ENCODE peak calls at places on chromosome 16, in six cellular contexts. V is IMR-90, P is A549, Z is H1, Q is SK-N-SH, J is HepG2. O is an unnamed sample.

GRCh38 chr16:89827383-89828198 is 684 bp upstream of the SPIRE2 start:
- DNase-seq in V (peak), P (peak), Z (no peak), Q (peak), J (peak), O (no peak)

GRCh38 chr16:47599512-47599911 is 138.4 kb downstream of the PHKB start:
- DNase-seq in V (no peak), P (no peak), Z (no peak), Q (no peak), J (no peak), O (peak)

GRCh38 chr16:13193721-13194120 is 292.3 kb downstream of the SHISA9 start:
- DNase-seq in V (no peak), P (no peak), Z (no peak), Q (no peak), J (no peak), O (no peak)

GRCh38 chr16:83808573-83809014 is 816 bp downstream of the HSBP1 start:
- DNase-seq in V (no peak), P (no peak), Z (no peak), Q (peak), J (no peak), O (no peak)

GRCh38 chr16:86585821-86586611 is 7.7 kb downstream of the FOXL1 start:
- DNase-seq in V (peak), P (no peak), Z (no peak), Q (no peak), J (no peak), O (no peak)

GRCh38 chr16:56588781-56589140 is 567 bp upstream of the MT3 start:
- DNase-seq in V (no peak), P (no peak), Z (no peak), Q (no peak), J (no peak), O (no peak)

GRCh38 chr16:49620868-49621239 is 235.1 kb downstream of the ZNF423 start:
- DNase-seq in V (no peak), P (no peak), Z (no peak), Q (peak), J (no peak), O (no peak)

GRCh38 chr16:86215233-86215978 is 294.9 kb upstream of the FOXF1 start:
- DNase-seq in V (peak), P (no peak), Z (no peak), Q (no peak), J (no peak), O (no peak)

GRCh38 chr16:49468611-49469322 is 95.2 kb downstream of the C16orf78 start:
- DNase-seq in V (no peak), P (no peak), Z (no peak), Q (no peak), J (no peak), O (no peak)

GRCh38 chr16:10153993-10154788 is 28.0 kb downstream of the GRIN2A start:
- DNase-seq in V (no peak), P (no peak), Z (no peak), Q (no peak), J (no peak), O (no peak)

GRCh38 chr16:70380205-70380918 is 33.7 kb downstream of the DDX19A start:
- DNase-seq in V (peak), P (peak), Z (no peak), Q (peak), J (peak), O (no peak)

GRCh38 chr16:85984947-85985451 is 86.0 kb downstream of the IRF8 start:
- DNase-seq in V (no peak), P (no peak), Z (no peak), Q (no peak), J (no peak), O (no peak)

GRCh38 chr16:79928142-79928735 is 327.7 kb upstream of the MAF start:
- DNase-seq in V (no peak), P (no peak), Z (no peak), Q (no peak), J (no peak), O (no peak)

GRCh38 chr16:4694664-4695451 is 1.5 kb downstream of the NUDT16L1 start:
- DNase-seq in V (no peak), P (no peak), Z (no peak), Q (peak), J (no peak), O (no peak)

GRCh38 chr16:13438064-13438463 is 481.9 kb upstream of the ERCC4 start:
- DNase-seq in V (no peak), P (no peak), Z (no peak), Q (no peak), J (no peak), O (peak)

GRCh38 chr16:72565137-72565536 is 393.2 kb upstream of the PMFBP1 start:
- DNase-seq in V (no peak), P (no peak), Z (no peak), Q (no peak), J (no peak), O (no peak)

GRCh38 chr16:72189865-72190371 is 18.0 kb upstream of the PMFBP1 start:
- DNase-seq in V (peak), P (no peak), Z (no peak), Q (no peak), J (no peak), O (no peak)

GRCh38 chr16:4272114-4272954 is 489 bp downstream of the TFAP4 start:
- DNase-seq in V (no peak), P (peak), Z (no peak), Q (peak), J (peak), O (no peak)

GRCh38 chr16:75130150-75130771 is 13.7 kb upstream of the LDHD start:
- DNase-seq in V (no peak), P (no peak), Z (no peak), Q (no peak), J (peak), O (no peak)

GRCh38 chr16:84911490-84912216 is 91.9 kb downstream of the CRISPLD2 start:
- DNase-seq in V (no peak), P (no peak), Z (no peak), Q (no peak), J (no peak), O (no peak)

GRCh38 chr16:84905965-84906460 is 86.2 kb downstream of the CRISPLD2 start:
- DNase-seq in V (no peak), P (no peak), Z (no peak), Q (no peak), J (no peak), O (no peak)

GRCh38 chr16:84907046-84907445 is 87.3 kb downstream of the CRISPLD2 start:
- DNase-seq in V (no peak), P (no peak), Z (no peak), Q (no peak), J (no peak), O (no peak)

GRCh38 chr16:84909686-84910085 is 89.9 kb downstream of the CRISPLD2 start:
- DNase-seq in V (no peak), P (no peak), Z (no peak), Q (no peak), J (no peak), O (no peak)

DNA sequence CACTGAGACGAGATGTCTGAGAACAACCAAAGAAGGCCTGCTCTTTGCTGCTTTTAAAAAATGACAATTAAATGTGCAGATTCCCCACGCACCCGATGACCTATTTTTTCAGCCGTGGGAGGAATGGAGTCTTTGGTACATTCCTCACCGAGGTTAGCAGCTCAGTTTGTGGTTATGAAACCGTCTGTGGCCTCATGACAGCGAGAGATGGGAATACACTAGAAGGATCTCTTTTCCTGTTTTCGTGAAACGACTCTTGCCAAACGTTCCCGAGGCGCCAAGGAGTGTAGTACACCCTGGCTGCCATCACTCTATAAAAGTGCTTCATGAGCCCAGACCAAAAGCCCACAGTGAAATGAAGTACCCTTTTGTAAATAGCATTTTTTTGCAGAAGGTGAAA is 87.8 kb downstream of the CRISPLD2 start:
- DNase-seq in V (peak), P (no peak), Z (no peak), Q (no peak), J (no peak), O (no peak)
- TF ChIP-seq CTCF in V (no peak), P (no peak), Z (no peak), Q (no peak), J (no peak), O (no peak)

GRCh38 chr16:67942200-67942509 is 1.8 kb downstream of the LCAT start:
- DNase-seq in V (peak), P (peak), Z (peak), Q (peak), J (peak), O (no peak)
- TF ChIP-seq RFX5 in V (no peak), P (no peak), Z (no peak), Q (no peak), J (no peak), O (no peak)

DNA sequence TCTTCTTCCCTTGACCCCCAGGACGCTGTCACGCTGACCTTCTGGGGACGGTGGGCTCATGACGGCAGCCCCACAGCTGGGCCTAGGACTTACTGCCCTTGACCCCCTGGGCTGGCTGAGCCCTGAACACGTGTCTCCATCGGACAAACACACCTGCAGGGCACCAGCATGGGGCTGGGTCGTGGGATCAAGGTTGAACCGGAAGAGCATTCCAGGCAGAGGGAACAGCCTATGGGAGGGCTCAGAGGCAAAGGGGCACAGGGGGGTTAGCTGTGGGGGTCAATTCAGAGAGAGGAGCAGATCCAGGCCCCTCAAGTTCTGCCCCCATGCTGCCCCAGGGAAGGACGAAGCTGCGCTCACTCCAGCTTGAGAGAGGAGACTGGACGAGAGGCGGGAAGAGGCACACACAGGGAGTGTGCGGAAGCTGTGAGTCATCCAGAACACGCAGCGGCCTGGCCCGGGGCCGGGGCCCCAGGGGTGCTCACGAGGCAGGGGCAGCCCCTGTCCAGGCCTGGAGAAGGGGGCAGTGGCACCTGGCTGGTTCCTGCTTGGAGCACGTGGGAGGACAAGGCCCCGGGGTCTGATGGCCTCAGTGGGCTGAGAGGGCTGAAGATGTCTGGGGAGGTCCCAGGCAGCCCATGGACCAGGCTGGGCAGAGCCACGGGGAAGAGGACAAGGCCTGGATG is 9.9 kb downstream of the SSTR5 start:
- DNase-seq in V (peak), P (no peak), Z (no peak), Q (no peak), J (peak), O (no peak)
- TF ChIP-seq CTCF in V (no peak), P (no peak), Z (no peak), Q (no peak), J (peak), O (no peak)

DNA sequence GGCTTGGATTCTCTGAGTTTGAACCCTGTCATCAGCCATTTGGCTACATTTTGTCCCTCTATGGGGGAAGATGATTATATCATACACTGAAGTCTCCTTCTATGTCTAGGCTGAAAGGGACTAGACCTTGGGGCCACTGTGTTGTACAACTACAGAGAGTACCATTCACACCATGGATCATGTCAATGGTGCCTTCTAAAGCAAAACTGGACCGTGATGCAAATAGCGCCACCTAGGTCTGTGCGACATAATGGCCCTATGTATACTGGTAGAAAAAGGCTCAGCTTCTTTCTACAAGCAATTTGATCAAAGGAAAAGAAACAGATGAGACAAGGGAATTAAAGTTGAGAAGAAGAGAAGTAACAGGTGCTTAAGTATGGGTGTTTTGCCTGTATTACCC is 100.7 kb downstream of the LYRM1 start:
- DNase-seq in V (peak), P (peak), Z (no peak), Q (peak), J (peak), O (no peak)
- TF ChIP-seq RFX5 in V (no peak), P (no peak), Z (no peak), Q (no peak), J (no peak), O (no peak)

GRCh38 chr16:29683543-29684090 is 4.6 kb downstream of the QPRT start:
- DNase-seq in V (no peak), P (no peak), Z (no peak), Q (no peak), J (no peak), O (no peak)

GRCh38 chr16:29686740-29687327 is 7.9 kb downstream of the QPRT start:
- DNase-seq in V (no peak), P (no peak), Z (no peak), Q (no peak), J (no peak), O (no peak)

GRCh38 chr16:29688172-29688571 is 9.2 kb downstream of the QPRT start:
- DNase-seq in V (no peak), P (no peak), Z (no peak), Q (no peak), J (no peak), O (no peak)

GRCh38 chr16:29684671-29685070 is 5.7 kb downstream of the QPRT start:
- DNase-seq in V (no peak), P (no peak), Z (no peak), Q (no peak), J (no peak), O (no peak)

GRCh38 chr16:29687755-29688154 is 8.8 kb downstream of the QPRT start:
- DNase-seq in V (no peak), P (no peak), Z (no peak), Q (no peak), J (peak), O (no peak)
- TF ChIP-seq CTCF in V (no peak), P (no peak), Z (no peak), Q (no peak), J (no peak), O (no peak)

DNA sequence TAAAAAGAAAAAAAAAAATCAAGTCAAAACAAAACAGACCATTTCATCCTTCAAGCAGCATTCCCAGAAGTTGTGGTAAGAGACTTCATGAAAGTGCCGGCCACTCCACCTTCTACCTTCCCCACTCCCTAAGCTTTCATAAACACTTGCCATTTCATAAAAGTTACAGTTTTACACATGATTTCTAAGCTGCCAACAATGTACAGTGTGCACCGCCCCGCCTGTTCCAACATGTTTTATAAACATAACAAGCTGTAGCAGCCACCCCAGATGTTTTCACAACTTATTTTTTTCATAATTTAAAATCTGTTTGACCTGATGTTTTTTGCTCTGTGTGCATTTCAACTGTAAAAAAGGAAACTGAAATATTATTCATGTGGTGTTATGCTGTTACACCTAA is 608.1 kb downstream of the TOX3 start:
- DNase-seq in V (no peak), P (no peak), Z (no peak), Q (no peak), J (no peak), O (no peak)
- TF ChIP-seq RFX5 in V (no peak), P (no peak), Z (no peak), Q (no peak), J (no peak), O (no peak)

GRCh38 chr16:31452631-31453106 is 6.6 kb upstream of the ARMC5 start:
- DNase-seq in V (peak), P (no peak), Z (no peak), Q (no peak), J (no peak), O (no peak)

GRCh38 chr16:31451201-31451600 is 8.1 kb upstream of the ARMC5 start:
- DNase-seq in V (no peak), P (no peak), Z (no peak), Q (no peak), J (no peak), O (no peak)

GRCh38 chr16:31455601-31456314 is 3.5 kb upstream of the ARMC5 start:
- DNase-seq in V (no peak), P (no peak), Z (no peak), Q (peak), J (no peak), O (no peak)

GRCh38 chr16:31453255-31454204 is 5.8 kb upstream of the ARMC5 start:
- DNase-seq in V (peak), P (no peak), Z (no peak), Q (no peak), J (peak), O (no peak)

DNA sequence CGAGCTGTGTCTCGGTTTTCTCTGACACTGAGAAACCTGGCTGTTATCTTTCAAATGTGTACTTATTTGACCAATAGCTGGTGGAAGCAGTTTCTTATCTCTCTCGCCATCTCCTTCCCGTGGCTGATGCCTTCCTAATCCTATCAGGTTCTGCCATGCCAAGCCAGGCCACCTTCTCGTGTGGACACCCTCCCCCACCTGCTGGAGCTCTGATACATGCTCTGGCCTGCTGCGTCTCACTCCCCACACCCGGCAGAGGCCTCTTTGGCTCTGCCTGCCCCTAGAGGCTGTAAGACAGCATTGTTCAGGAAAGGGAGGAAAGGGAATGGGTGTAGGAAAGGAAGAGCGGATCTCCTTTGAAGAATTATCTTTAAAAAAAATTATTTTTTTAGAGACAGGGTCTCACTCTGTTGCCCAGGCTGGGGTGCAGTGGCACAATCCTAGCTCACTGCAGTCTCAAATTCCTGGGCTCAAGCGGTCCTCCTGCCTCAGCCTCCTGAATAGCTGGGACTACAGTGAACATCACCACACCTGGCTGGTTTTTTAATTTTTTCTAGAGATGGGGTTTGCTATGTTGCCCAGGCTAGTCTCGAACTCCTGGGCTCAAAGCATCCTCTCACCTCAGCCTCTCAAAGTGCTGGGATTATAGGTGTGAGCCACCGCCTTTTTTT is 7.5 kb upstream of the ARMC5 start:
- DNase-seq in V (peak), P (peak), Z (no peak), Q (peak), J (peak), O (no peak)
- TF ChIP-seq CTCF in V (peak), P (peak), Z (peak), Q (peak), J (peak), O (peak)

DNA sequence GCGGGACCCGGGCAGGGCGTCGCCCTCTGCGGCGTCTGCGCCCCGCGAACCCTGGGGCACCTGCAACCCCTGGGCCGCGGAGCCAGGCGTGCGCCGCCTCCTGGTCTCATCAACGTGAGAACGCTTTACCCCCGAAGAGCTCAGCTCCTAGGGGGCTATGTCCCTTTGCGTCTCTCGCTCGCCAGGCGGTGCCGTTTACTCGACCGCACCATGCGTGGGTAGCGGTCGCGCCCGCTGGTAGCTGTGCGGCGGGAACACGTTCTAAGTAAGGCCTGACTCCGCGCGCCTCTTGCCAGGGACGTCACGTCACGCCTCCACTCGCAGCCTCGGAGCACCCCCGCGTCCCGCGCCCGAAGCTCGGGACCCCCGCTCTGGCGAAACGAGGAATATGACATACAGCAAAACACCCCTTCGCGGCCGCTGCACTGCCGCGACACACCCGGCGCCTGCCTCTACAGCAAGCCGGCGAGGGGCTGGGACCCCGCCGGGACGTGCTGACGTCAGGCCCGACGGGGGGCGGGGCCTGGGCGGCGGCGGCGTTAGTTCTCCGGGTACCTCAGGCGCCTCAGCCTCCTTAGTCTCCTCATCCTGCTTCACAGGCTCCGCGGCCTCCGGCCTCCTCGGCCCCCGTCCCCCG is at the start of gene RAB11FIP3:
- DNase-seq in V (peak), P (peak), Z (peak), Q (peak), J (peak), O (peak)
- TF ChIP-seq RFX5 in V (no peak), P (no peak), Z (no peak), Q (no peak), J (no peak), O (no peak)

GRCh38 chr16:21145738-21146137 is 4.9 kb downstream of the DNAH3 start:
- DNase-seq in V (no peak), P (no peak), Z (no peak), Q (no peak), J (no peak), O (no peak)

GRCh38 chr16:21150375-21151001 is at the start of gene DNAH3:
- DNase-seq in V (no peak), P (no peak), Z (no peak), Q (peak), J (peak), O (no peak)
- TF ChIP-seq CTCF in V (no peak), P (no peak), Z (no peak), Q (no peak), J (no peak), O (no peak)

O was measured in GM12878.